ENCODE peak calls at places on chromosome 3, in ten cellular contexts. J is endothelial cell, X is activated T-helper 1 cell treated with Interleukin-2 at 50 U/mL for 16 hours, O is retina, F is GM12864, H is type B pancreatic cell, B is GM04503, W is fibroblast of pulmonary artery, N is ovary, Y is Calu3. T is an unnamed sample.

GRCh38 chr3:32321095-32321835 is 70.4 kb upstream of the CMTM7 start:
- DNase-seq in J (peak), O (peak), F (no peak), Y (no peak), X (no peak), N (no peak), B (no peak), H (no peak), W (no peak), T (no peak)

GRCh38 chr3:175020101-175020500 is 161.0 kb downstream of the NAALADL2 start:
- DNase-seq in F (no peak), X (no peak), N (no peak), J (no peak), Y (no peak), H (no peak), B (no peak), W (peak), O (no peak), T (no peak)

GRCh38 chr3:63970596-63971468 is 52.5 kb downstream of the PSMD6 start:
- DNase-seq in F (no peak), X (no peak), J (no peak), N (no peak), B (no peak), W (no peak), Y (no peak), H (no peak), O (peak), T (no peak)

GRCh38 chr3:161273589-161274218 is 52.6 kb downstream of the NMD3 start:
- DNase-seq in X (no peak), B (no peak), H (no peak), J (peak), O (peak), N (no peak), F (no peak), Y (peak), W (peak), T (no peak)

GRCh38 chr3:76651784-76652183 is 388.1 kb upstream of the ROBO2 start:
- DNase-seq in F (no peak), H (no peak), O (no peak), X (no peak), W (no peak), B (no peak), N (no peak), Y (no peak), J (no peak), T (no peak)

GRCh38 chr3:33186524-33187367 is 31.9 kb downstream of the SUSD5 start:
- DNase-seq in Y (peak), O (no peak), B (no peak), N (no peak), J (no peak), H (no peak), W (peak), X (no peak), F (no peak), T (no peak)

GRCh38 chr3:111591555-111591954 is 3.6 kb downstream of the ZBED2 start:
- DNase-seq in Y (no peak), O (no peak), W (no peak), F (no peak), X (no peak), H (no peak), N (no peak), J (no peak), B (no peak), T (no peak)

GRCh38 chr3:196670335-196670734 is 30.8 kb downstream of the NRROS start:
- DNase-seq in W (no peak), N (no peak), Y (no peak), H (no peak), O (no peak), F (peak), X (no peak), B (no peak), J (peak), T (no peak)

GRCh38 chr3:11651477-11651876 is 7.8 kb upstream of the VGLL4 start:
- DNase-seq in H (no peak), Y (no peak), J (no peak), N (no peak), B (no peak), X (no peak), O (no peak), W (no peak), F (no peak), T (no peak)

GRCh38 chr3:54960736-54961135 is 32.9 kb upstream of the LRTM1 start:
- DNase-seq in W (no peak), X (no peak), J (no peak), F (no peak), B (no peak), N (no peak), O (no peak), H (no peak), Y (no peak), T (no peak)

GRCh38 chr3:43728476-43728875 is 37.7 kb downstream of the ABHD5 start:
- DNase-seq in W (no peak), O (no peak), N (no peak), Y (no peak), B (no peak), H (no peak), J (no peak), X (no peak), F (no peak), T (no peak)

GRCh38 chr3:56855856-56856538 is 54.2 kb upstream of the ARHGEF3 start:
- DNase-seq in J (peak), Y (peak), H (no peak), N (no peak), X (no peak), F (no peak), W (peak), B (no peak), O (peak), T (peak)

GRCh38 chr3:145116769-145117168 is 1044.2 kb downstream of the PLOD2 start:
- DNase-seq in N (no peak), H (no peak), J (no peak), X (no peak), W (no peak), B (no peak), F (no peak), O (no peak), Y (no peak), T (no peak)

GRCh38 chr3:52237659-52238172 is 1.2 kb downstream of the TWF2 start:
- DNase-seq in Y (peak), B (no peak), H (no peak), F (no peak), X (no peak), W (peak), O (no peak), J (no peak), N (peak), T (peak)

GRCh38 chr3:129686941-129687340 is 80.5 kb upstream of the PLXND1 start:
- DNase-seq in F (no peak), Y (no peak), N (no peak), J (no peak), X (no peak), O (no peak), W (no peak), B (no peak), H (no peak), T (no peak)